ENCODE peak calls at places on chromosomes 2 and 18, in eight cellular contexts. One of them, this sample, is unnamed.

GRCh38 chr18:11096839-11097750 is 52.3 kb downstream of the PIEZO2 start:
- DNase-seq in astrocyte of the spinal cord: no peak
- DNase-seq in LoVo: no peak
- DNase-seq in RWPE1: no peak
- DNase-seq in epithelial cell of esophagus: no peak
- DNase-seq in MCF 10A: no peak
- DNase-seq in nephron progenitor cell: no peak
- DNase-seq in CD8-positive, alpha-beta memory T cell: no peak
- DNase-seq in this sample: no peak

GRCh38 chr2:70627499-70627898 is 73.9 kb upstream of the TGFA start:
- DNase-seq in epithelial cell of esophagus: peak
- DNase-seq in MCF 10A: peak
- DNase-seq in RWPE1: no peak
- DNase-seq in astrocyte of the spinal cord: no peak
- DNase-seq in LoVo: peak
- DNase-seq in CD8-positive, alpha-beta memory T cell: no peak
- DNase-seq in nephron progenitor cell: no peak
- DNase-seq in this sample: no peak

GRCh38 chr2:120845281-120845680 is 109.6 kb downstream of the GLI2 start:
- DNase-seq in MCF 10A: no peak
- DNase-seq in LoVo: no peak
- DNase-seq in nephron progenitor cell: no peak
- DNase-seq in epithelial cell of esophagus: no peak
- DNase-seq in CD8-positive, alpha-beta memory T cell: no peak
- DNase-seq in astrocyte of the spinal cord: no peak
- DNase-seq in RWPE1: no peak
- DNase-seq in this sample: peak

GRCh38 chr2:169961911-169962310 is 134.7 kb downstream of the UBR3 start:
- DNase-seq in epithelial cell of esophagus: peak
- DNase-seq in CD8-positive, alpha-beta memory T cell: no peak
- DNase-seq in astrocyte of the spinal cord: peak
- DNase-seq in MCF 10A: peak
- DNase-seq in RWPE1: no peak
- DNase-seq in LoVo: no peak
- DNase-seq in nephron progenitor cell: no peak
- DNase-seq in this sample: no peak

GRCh38 chr18:25283769-25284168 is 68.2 kb downstream of the ZNF521 start:
- DNase-seq in CD8-positive, alpha-beta memory T cell: no peak
- DNase-seq in astrocyte of the spinal cord: no peak
- DNase-seq in RWPE1: no peak
- DNase-seq in MCF 10A: no peak
- DNase-seq in nephron progenitor cell: no peak
- DNase-seq in epithelial cell of esophagus: no peak
- DNase-seq in LoVo: no peak
- DNase-seq in this sample: no peak

GRCh38 chr18:73462092-73462491 is 594.3 kb upstream of the NETO1 start:
- DNase-seq in RWPE1: no peak
- DNase-seq in CD8-positive, alpha-beta memory T cell: no peak
- DNase-seq in epithelial cell of esophagus: peak
- DNase-seq in LoVo: no peak
- DNase-seq in MCF 10A: peak
- DNase-seq in nephron progenitor cell: no peak
- DNase-seq in astrocyte of the spinal cord: peak
- DNase-seq in this sample: no peak

GRCh38 chr2:128772671-128773070 is 454.0 kb upstream of the HS6ST1 start:
- DNase-seq in epithelial cell of esophagus: no peak
- DNase-seq in nephron progenitor cell: no peak
- DNase-seq in astrocyte of the spinal cord: no peak
- DNase-seq in CD8-positive, alpha-beta memory T cell: no peak
- DNase-seq in MCF 10A: no peak
- DNase-seq in RWPE1: no peak
- DNase-seq in LoVo: no peak
- DNase-seq in this sample: no peak

GRCh38 chr2:4516362-4516761 is 813.0 kb downstream of the DCDC2C start:
- DNase-seq in MCF 10A: no peak
- DNase-seq in astrocyte of the spinal cord: no peak
- DNase-seq in epithelial cell of esophagus: no peak
- DNase-seq in CD8-positive, alpha-beta memory T cell: no peak
- DNase-seq in nephron progenitor cell: no peak
- DNase-seq in LoVo: no peak
- DNase-seq in RWPE1: no peak
- DNase-seq in this sample: no peak

GRCh38 chr2:14901740-14902139 is 269.2 kb downstream of the LRATD1 start:
- DNase-seq in RWPE1: no peak
- DNase-seq in CD8-positive, alpha-beta memory T cell: no peak
- DNase-seq in astrocyte of the spinal cord: no peak
- DNase-seq in LoVo: no peak
- DNase-seq in nephron progenitor cell: no peak
- DNase-seq in epithelial cell of esophagus: no peak
- DNase-seq in MCF 10A: peak
- DNase-seq in this sample: no peak

GRCh38 chr18:59787998-59788875 is 91.0 kb upstream of the CCBE1 start:
- DNase-seq in nephron progenitor cell: no peak
- DNase-seq in astrocyte of the spinal cord: peak
- DNase-seq in epithelial cell of esophagus: peak
- DNase-seq in MCF 10A: peak
- DNase-seq in RWPE1: peak
- DNase-seq in CD8-positive, alpha-beta memory T cell: no peak
- DNase-seq in LoVo: peak
- DNase-seq in this sample: no peak

GRCh38 chr2:67503066-67503795 is 106.1 kb downstream of the ETAA1 start:
- DNase-seq in nephron progenitor cell: no peak
- DNase-seq in LoVo: no peak
- DNase-seq in epithelial cell of esophagus: peak
- DNase-seq in CD8-positive, alpha-beta memory T cell: no peak
- DNase-seq in RWPE1: peak
- DNase-seq in MCF 10A: peak
- DNase-seq in astrocyte of the spinal cord: peak
- DNase-seq in this sample: no peak